ENCODE peak calls at places on chromosomes 1 and 21, in ten cellular contexts. C is A549, E is SK-N-SH, J is ovary, D is esophagus muscularis mucosa, F is HepG2, G is sigmoid colon, P is stomach, Z is K562, I is GM12878. N is an unnamed sample.

GRCh38 chr1:234206651-234207284 is 166.5 kb upstream of the COA6 start:
- DNase-seq in C (peak), E (no peak), J (no peak), D (peak), F (peak), G (no peak), P (no peak), Z (no peak), I (no peak), N (no peak)

GRCh38 chr1:70426154-70427131 is 15.4 kb downstream of the CTH start:
- DNase-seq in C (no peak), E (no peak), J (no peak), D (no peak), F (no peak), G (no peak), P (no peak), Z (no peak), I (no peak), N (no peak)

GRCh38 chr1:53739109-53739681 is at the start of gene GLIS1:
- DNase-seq in C (peak), E (peak), J (peak), D (no peak), F (peak), G (peak), P (peak), Z (peak), I (no peak), N (peak)

GRCh38 chr1:64223329-64224151 is 20.1 kb downstream of the UBE2U start:
- DNase-seq in C (no peak), E (no peak), J (no peak), D (no peak), F (no peak), G (no peak), P (no peak), Z (no peak), I (peak), N (no peak)

GRCh38 chr1:17122449-17123194 is 3.4 kb upstream of the PADI2 start:
- DNase-seq in C (peak), E (no peak), J (no peak), D (no peak), F (peak), G (no peak), P (no peak), Z (no peak), I (no peak), N (no peak)

GRCh38 chr1:1794999-1795398 is 16.7 kb upstream of the NADK start:
- DNase-seq in C (no peak), E (no peak), J (no peak), D (no peak), F (no peak), G (no peak), P (no peak), Z (no peak), I (no peak), N (no peak)

GRCh38 chr1:103025858-103026409 is 82.4 kb downstream of the COL11A1 start:
- DNase-seq in C (no peak), E (no peak), J (no peak), D (no peak), F (no peak), G (no peak), P (no peak), Z (no peak), I (no peak), N (no peak)

GRCh38 chr1:208161656-208162375 is 82.4 kb downstream of the PLXNA2 start:
- DNase-seq in C (no peak), E (peak), J (no peak), D (no peak), F (no peak), G (peak), P (no peak), Z (peak), I (no peak), N (no peak)

GRCh38 chr1:26360051-26360806 is 6.3 kb upstream of the CRYBG2 start:
- DNase-seq in C (no peak), E (peak), J (no peak), D (no peak), F (no peak), G (peak), P (no peak), Z (no peak), I (no peak), N (no peak)

GRCh38 chr1:185768371-185768770 is 34.2 kb downstream of the HMCN1 start:
- DNase-seq in C (no peak), E (no peak), J (no peak), D (no peak), F (no peak), G (no peak), P (no peak), Z (no peak), I (no peak), N (no peak)

GRCh38 chr1:114669562-114670082 is at the start of gene DENND2C:
- DNase-seq in C (no peak), E (no peak), J (no peak), D (no peak), F (no peak), G (no peak), P (no peak), Z (no peak), I (no peak), N (peak)

GRCh38 chr1:57549280-57549679 is 125.4 kb upstream of the DAB1 start:
- DNase-seq in C (no peak), E (no peak), J (no peak), D (no peak), F (no peak), G (no peak), P (no peak), Z (no peak), I (no peak), N (no peak)

GRCh38 chr1:202122639-202123335 is at the start of gene GPR37L1:
- DNase-seq in C (peak), E (peak), J (peak), D (no peak), F (peak), G (no peak), P (peak), Z (peak), I (no peak), N (peak)

GRCh38 chr21:42820513-42821465 is 58.5 kb downstream of the WDR4 start:
- DNase-seq in C (no peak), E (no peak), J (no peak), D (peak), F (peak), G (no peak), P (peak), Z (no peak), I (no peak), N (no peak)

GRCh38 chr1:184199036-184199796 is 147.7 kb downstream of the TSEN15 start:
- DNase-seq in C (no peak), E (no peak), J (no peak), D (no peak), F (no peak), G (no peak), P (no peak), Z (no peak), I (no peak), N (no peak)

GRCh38 chr1:36871146-36871971 is 163.0 kb downstream of the GRIK3 start:
- DNase-seq in C (no peak), E (peak), J (no peak), D (no peak), F (no peak), G (peak), P (no peak), Z (no peak), I (no peak), N (no peak)

GRCh38 chr1:184433928-184434502 is 47.2 kb downstream of the C1orf21 start:
- DNase-seq in C (no peak), E (no peak), J (no peak), D (no peak), F (no peak), G (no peak), P (no peak), Z (no peak), I (no peak), N (no peak)

GRCh38 chr1:36691374-36691773 is 208.7 kb upstream of the CSF3R start:
- DNase-seq in C (no peak), E (no peak), J (no peak), D (no peak), F (no peak), G (no peak), P (no peak), Z (no peak), I (no peak), N (no peak)

GRCh38 chr1:38029081-38029681 is 16.6 kb downstream of the UTP11 start:
- DNase-seq in C (no peak), E (peak), J (peak), D (no peak), F (no peak), G (peak), P (no peak), Z (peak), I (no peak), N (no peak)

GRCh38 chr21:44425895-44426662 is 29.2 kb upstream of the LRRC3 start:
- DNase-seq in C (no peak), E (no peak), J (no peak), D (no peak), F (no peak), G (peak), P (no peak), Z (no peak), I (no peak), N (no peak)

GRCh38 chr21:44423312-44423821 is 31.9 kb upstream of the LRRC3 start:
- DNase-seq in C (no peak), E (no peak), J (no peak), D (no peak), F (no peak), G (peak), P (no peak), Z (no peak), I (no peak), N (no peak)

GRCh38 chr21:44425307-44425894 is 29.9 kb upstream of the LRRC3 start:
- DNase-seq in C (peak), E (no peak), J (no peak), D (no peak), F (no peak), G (peak), P (no peak), Z (no peak), I (no peak), N (peak)

GRCh38 chr21:44423941-44424607 is 31.2 kb upstream of the LRRC3 start:
- DNase-seq in C (no peak), E (no peak), J (no peak), D (no peak), F (no peak), G (peak), P (no peak), Z (no peak), I (no peak), N (no peak)

GRCh38 chr21:44424608-44425306 is 30.6 kb upstream of the LRRC3 start:
- DNase-seq in C (no peak), E (no peak), J (no peak), D (no peak), F (no peak), G (peak), P (no peak), Z (no peak), I (no peak), N (no peak)
- H3K4me3 ChIP-seq in C (peak), E (no peak), J (no peak), D (no peak), F (no peak), G (no peak), P (no peak), Z (no peak), I (no peak), N (no peak)

DNA sequence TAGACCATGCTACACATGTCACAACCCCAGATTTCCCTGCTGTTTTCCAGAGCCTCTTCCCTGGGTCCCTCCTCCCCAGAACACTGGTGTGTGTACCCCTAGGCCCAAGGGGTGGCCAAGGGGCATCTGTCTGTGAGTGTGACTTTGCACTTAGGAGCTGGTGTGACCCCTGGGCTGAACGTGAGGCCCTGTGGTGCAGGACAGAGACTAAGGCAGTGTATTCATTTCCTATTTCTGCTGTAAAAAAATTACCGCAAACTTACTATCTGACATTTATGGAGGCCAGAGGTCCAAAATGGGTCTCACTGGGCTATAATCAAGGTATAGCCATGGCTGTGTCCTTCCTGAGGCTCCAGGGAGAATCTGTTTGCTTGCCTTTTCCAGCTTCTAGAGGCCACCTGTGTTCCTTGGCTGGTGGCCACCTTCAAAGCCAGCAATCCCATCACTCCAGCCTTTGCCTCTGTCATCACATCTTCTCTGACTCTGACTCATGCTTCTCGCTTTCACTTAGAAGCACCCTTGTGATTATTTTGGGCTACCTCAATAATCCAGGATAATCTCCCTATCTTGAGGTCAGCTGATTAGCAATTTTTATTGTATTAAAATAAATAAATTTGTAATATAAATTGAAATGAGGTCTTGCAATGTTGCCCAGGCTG is 24.0 kb upstream of the ELOA start:
- DNase-seq in C (no peak), E (no peak), J (no peak), D (no peak), F (no peak), G (no peak), P (peak), Z (no peak), I (no peak), N (no peak)
- TF ChIP-seq EP300 in C (no peak), E (no peak), J (no peak), D (no peak), F (no peak), G (no peak), P (no peak), Z (no peak), I (no peak), N (no peak)

DNA sequence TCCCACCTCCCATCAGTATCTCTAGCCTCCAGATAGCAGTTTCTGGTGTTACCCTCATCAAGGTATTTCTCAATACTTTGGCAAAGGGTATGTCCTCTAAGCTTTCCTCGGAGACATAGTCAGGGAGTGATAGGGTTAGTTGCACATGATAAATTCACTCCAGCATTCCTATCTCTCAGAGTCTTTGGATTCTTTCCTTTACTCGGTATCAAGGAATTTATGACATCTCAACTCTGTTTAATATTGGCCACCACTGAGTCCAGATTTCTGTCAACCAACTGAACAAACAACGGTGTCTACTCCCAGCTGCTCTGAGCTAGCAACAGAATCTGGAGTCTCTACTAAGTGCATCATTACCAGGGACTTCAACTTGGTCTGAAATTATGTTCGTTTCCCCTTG is 233.4 kb downstream of the TM2D1 start:
- DNase-seq in C (no peak), E (no peak), J (no peak), D (no peak), F (no peak), G (peak), P (no peak), Z (no peak), I (no peak), N (no peak)
- H3K4me3 ChIP-seq in C (no peak), E (no peak), J (no peak), D (no peak), F (no peak), G (no peak), P (no peak), Z (no peak), I (no peak), N (no peak)

GRCh38 chr1:21766210-21766609 is 16.7 kb downstream of the USP48 start:
- DNase-seq in C (no peak), E (no peak), J (no peak), D (no peak), F (no peak), G (no peak), P (no peak), Z (no peak), I (no peak), N (no peak)

GRCh38 chr1:21762022-21762404 is 20.9 kb downstream of the USP48 start:
- DNase-seq in C (no peak), E (no peak), J (no peak), D (no peak), F (no peak), G (no peak), P (no peak), Z (no peak), I (peak), N (no peak)

GRCh38 chr1:21763694-21764419 is 19.1 kb downstream of the USP48 start:
- DNase-seq in C (no peak), E (no peak), J (no peak), D (no peak), F (no peak), G (no peak), P (no peak), Z (no peak), I (no peak), N (no peak)

GRCh38 chr1:21763236-21763635 is 19.7 kb downstream of the USP48 start:
- DNase-seq in C (no peak), E (no peak), J (no peak), D (no peak), F (no peak), G (no peak), P (no peak), Z (no peak), I (no peak), N (no peak)

GRCh38 chr1:21764615-21765423 is 18.1 kb downstream of the USP48 start:
- DNase-seq in C (peak), E (peak), J (no peak), D (no peak), F (no peak), G (no peak), P (peak), Z (no peak), I (no peak), N (peak)
- TF ChIP-seq EP300 in C (no peak), E (no peak), J (no peak), D (no peak), F (no peak), G (peak), P (no peak), Z (peak), I (no peak), N (peak)

DNA sequence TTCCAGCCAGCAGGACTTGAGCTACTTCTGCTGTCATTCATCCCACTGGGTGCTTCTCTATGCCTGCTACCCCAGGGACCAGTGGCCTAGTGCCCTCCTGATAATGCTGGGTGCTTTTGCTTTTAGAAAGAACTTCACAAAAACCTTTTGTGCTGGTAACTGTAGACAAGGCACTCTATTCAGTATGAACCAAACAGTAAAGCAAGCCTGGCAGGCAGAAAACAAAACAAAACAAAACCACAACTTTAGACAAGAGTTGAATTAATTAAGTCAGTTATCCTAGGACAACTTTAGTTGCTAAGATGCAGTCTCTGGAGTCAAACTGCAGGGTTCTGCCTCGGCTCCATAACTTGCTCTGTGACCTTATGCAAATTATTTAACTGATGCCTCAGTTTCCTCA is 61.8 kb upstream of the ADGRL2 start:
- DNase-seq in C (no peak), E (no peak), J (no peak), D (no peak), F (no peak), G (no peak), P (no peak), Z (no peak), I (no peak), N (no peak)
- H3K4me3 ChIP-seq in C (no peak), E (no peak), J (no peak), D (no peak), F (no peak), G (no peak), P (no peak), Z (no peak), I (no peak), N (no peak)

N was measured in tibial nerve.